ENCODE peak calls at places on chromosomes 2 and 18, in five cellular contexts. Q, P, M, R and V are unnamed samples.

GRCh38 chr2:142165790-142166189 is 35.0 kb upstream of the LRP1B start:
- DNase-seq in Q (no peak), P (no peak), M (peak; percentile 26), R (no peak), V (no peak)

GRCh38 chr2:177282101-177282573 is 17.6 kb upstream of the NFE2L2 start:
- DNase-seq in Q (no peak), P (no peak), M (no peak), R (no peak), V (no peak)

GRCh38 chr2:38739524-38739923 is 11.6 kb downstream of the SRSF7 start:
- DNase-seq in Q (no peak), P (no peak), M (no peak), R (no peak), V (no peak)

GRCh38 chr2:74553892-74554820 is at the start of the genes DOK1 and LOXL3:
- DNase-seq in Q (peak; percentile 91), P (peak; percentile 94), M (peak; percentile 75), R (no peak), V (peak; percentile 78)

GRCh38 chr2:66748939-66749338 is 314.0 kb downstream of the MEIS1 start:
- DNase-seq in Q (no peak), P (no peak), M (no peak), R (no peak), V (no peak)

GRCh38 chr2:3131636-3132326 is 245.8 kb downstream of the EIPR1 start:
- DNase-seq in Q (no peak), P (no peak), M (no peak), R (no peak), V (no peak)

GRCh38 chr18:44198296-44199284 is 482.1 kb upstream of the SETBP1 start:
- DNase-seq in Q (no peak), P (no peak), M (no peak), R (no peak), V (no peak)

GRCh38 chr2:109326306-109326705 is 197.3 kb downstream of the SH3RF3 start:
- DNase-seq in Q (no peak), P (no peak), M (no peak), R (no peak), V (no peak)

GRCh38 chr18:79574938-79575525 is 104.6 kb upstream of the CTDP1 start:
- DNase-seq in Q (peak; percentile 70), P (peak; percentile 60), M (no peak), R (no peak), V (no peak)

GRCh38 chr2:76825409-76825970 is 696.7 kb downstream of the LRRTM4 start:
- DNase-seq in Q (no peak), P (no peak), M (no peak), R (no peak), V (no peak)

GRCh38 chr2:112092286-112093041 is 37.4 kb downstream of the TMEM87B start:
- DNase-seq in Q (no peak), P (no peak), M (no peak), R (no peak), V (no peak)

GRCh38 chr2:160075171-160075570 is 12.8 kb upstream of the PLA2R1 start:
- DNase-seq in Q (no peak), P (no peak), M (no peak), R (no peak), V (no peak)

GRCh38 chr18:48926420-48926857 is 24.3 kb downstream of the SMAD7 start:
- DNase-seq in Q (no peak), P (no peak), M (no peak), R (no peak), V (no peak)

GRCh38 chr18:63850010-63850409 is 37.5 kb upstream of the SERPINB2 start:
- DNase-seq in Q (no peak), P (no peak), M (peak; percentile 47), R (peak; percentile 9), V (peak; percentile 35)

GRCh38 chr2:152038451-152038958 is 60.3 kb downstream of the CACNB4 start:
- DNase-seq in Q (no peak), P (peak; percentile 73), M (peak; percentile 18), R (no peak), V (no peak)

GRCh38 chr2:179671314-179671713 is 190.1 kb downstream of the ZNF385B start:
- DNase-seq in Q (no peak), P (no peak), M (no peak), R (no peak), V (no peak)

GRCh38 chr2:8412586-8412985 is 269.3 kb upstream of the ID2 start:
- DNase-seq in Q (no peak), P (peak; percentile 72), M (no peak), R (no peak), V (no peak)

GRCh38 chr2:53334610-53335009 is 433.0 kb upstream of the CHAC2 start:
- DNase-seq in Q (no peak), P (no peak), M (no peak), R (no peak), V (no peak)

GRCh38 chr2:30915485-30915884 is 108.2 kb upstream of the CAPN13 start:
- DNase-seq in Q (no peak), P (no peak), M (peak; percentile 73), R (peak; percentile 17), V (peak; percentile 11)

GRCh38 chr18:23887493-23887892 is 127.1 kb upstream of the TTC39C start:
- DNase-seq in Q (no peak), P (no peak), M (no peak), R (no peak), V (no peak)

GRCh38 chr2:199303814-199304213 is 153.9 kb downstream of the SATB2 start:
- DNase-seq in Q (no peak), P (no peak), M (no peak), R (no peak), V (no peak)

GRCh38 chr2:19648583-19648982 is 253.2 kb downstream of the TTC32 start:
- DNase-seq in Q (peak; percentile 76), P (peak; percentile 71), M (no peak), R (no peak), V (no peak)

GRCh38 chr2:173401716-173402326 is 47.1 kb downstream of the CDCA7 start:
- DNase-seq in Q (no peak), P (no peak), M (peak; percentile 10), R (no peak), V (no peak)

GRCh38 chr18:8841781-8842485 is 136.6 kb downstream of the MTCL1 start:
- DNase-seq in Q (no peak), P (no peak), M (no peak), R (no peak), V (no peak)

GRCh38 chr2:146666336-146666735 is 1178.5 kb upstream of the ACVR2A start:
- DNase-seq in Q (no peak), P (no peak), M (no peak), R (no peak), V (no peak)

GRCh38 chr2:160210599-160211138 is 10.6 kb upstream of the ITGB6 start:
- DNase-seq in Q (no peak), P (peak; percentile 70), M (peak; percentile 85), R (peak; percentile 36), V (peak; percentile 71)

GRCh38 chr2:216670266-216671080 is 24.9 kb downstream of the IGFBP5 start:
- DNase-seq in Q (no peak), P (no peak), M (no peak), R (no peak), V (no peak)

GRCh38 chr18:63322908-63323634 is 3.5 kb upstream of the BCL2 start:
- DNase-seq in Q (no peak), P (peak; percentile 80), M (peak; percentile 56), R (no peak), V (peak; percentile 48)

GRCh38 chr2:33022989-33023731 is 76.4 kb downstream of the LTBP1 start:
- DNase-seq in Q (no peak), P (no peak), M (no peak), R (no peak), V (no peak)

GRCh38 chr2:202269585-202269984 is 4.0 kb downstream of the NOP58 start:
- DNase-seq in Q (no peak), P (no peak), M (no peak), R (no peak), V (no peak)

GRCh38 chr2:230875347-230876315 is 10.9 kb downstream of the ITM2C start:
- DNase-seq in Q (peak; percentile 68), P (no peak), M (no peak), R (no peak), V (no peak)

GRCh38 chr2:27596627-27597026 is 13.8 kb downstream of the ZNF512 start:
- DNase-seq in Q (no peak), P (no peak), M (no peak), R (no peak), V (no peak)

GRCh38 chr2:73021371-73022010 is 50.0 kb downstream of the SFXN5 start:
- DNase-seq in Q (peak; percentile 47), P (no peak), M (no peak), R (no peak), V (no peak)

GRCh38 chr2:196565106-196565505 is 74.4 kb upstream of the CCDC150 start:
- DNase-seq in Q (no peak), P (no peak), M (no peak), R (no peak), V (no peak)
- TF ChIP-seq CTCF in Q (no peak), P (no peak), M (no peak), R (no peak), V (no peak)

DNA sequence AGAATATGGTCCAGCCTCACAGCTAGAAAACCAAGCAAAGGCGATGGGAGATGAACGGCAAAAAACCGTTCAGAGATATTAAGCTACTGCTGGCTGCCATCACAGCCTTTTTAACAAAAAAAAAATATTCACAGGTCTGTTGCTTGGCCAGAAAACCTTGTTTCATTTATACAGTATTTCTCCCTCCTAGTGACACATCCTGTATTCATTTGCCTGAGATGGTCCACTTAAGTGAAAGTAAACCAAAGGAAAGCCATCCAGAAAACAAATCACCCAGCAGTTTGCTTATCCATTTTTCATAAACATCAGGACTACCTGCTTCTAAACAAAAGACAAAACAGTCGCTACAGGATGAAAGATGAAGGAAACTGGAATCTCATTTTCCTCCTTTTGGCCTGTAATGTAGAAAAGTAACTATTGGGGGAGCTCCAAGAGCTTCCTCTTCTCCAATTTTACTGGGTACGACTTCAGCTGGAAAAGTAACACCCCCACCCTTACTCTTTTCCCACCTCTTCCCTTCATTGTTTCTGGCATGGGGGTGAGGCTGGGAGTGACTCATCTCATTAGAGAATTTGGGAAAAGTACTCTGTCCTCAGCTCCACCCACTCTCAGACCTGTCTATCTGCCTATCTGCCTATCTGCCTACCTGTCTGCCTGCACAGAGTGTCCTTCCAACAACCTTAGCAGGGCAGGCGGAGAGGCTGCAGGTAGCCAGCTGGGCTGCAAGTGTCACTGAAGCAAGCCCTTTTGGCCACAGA is 93.8 kb downstream of the EPHA4 start:
- DNase-seq in Q (no peak), P (no peak), M (peak; percentile 6), R (no peak), V (no peak)
- TF ChIP-seq CTCF in Q (no peak), P (no peak), M (no peak), R (no peak), V (no peak)

GRCh38 chr2:127695491-127696472 is 5.5 kb upstream of the SFT2D3 start:
- DNase-seq in Q (no peak), P (peak; percentile 87), M (peak; percentile 59), R (no peak), V (peak; percentile 50)
- TF ChIP-seq CTCF in Q (peak; percentile 58), P (peak; percentile 70), M (peak; percentile 23), R (peak; percentile 87), V (peak; percentile 53)

GRCh38 chr2:156157670-156158069 is 174.9 kb downstream of the NR4A2 start:
- DNase-seq in Q (no peak), P (no peak), M (no peak), R (no peak), V (no peak)

GRCh38 chr2:156151351-156151750 is 181.2 kb downstream of the NR4A2 start:
- DNase-seq in Q (no peak), P (no peak), M (no peak), R (no peak), V (no peak)

GRCh38 chr2:156155319-156155718 is 177.2 kb downstream of the NR4A2 start:
- DNase-seq in Q (no peak), P (no peak), M (no peak), R (no peak), V (no peak)

GRCh38 chr2:156156580-156156979 is 175.9 kb downstream of the NR4A2 start:
- DNase-seq in Q (no peak), P (no peak), M (no peak), R (no peak), V (no peak)
- TF ChIP-seq CTCF in Q (no peak), P (no peak), M (no peak), R (no peak), V (peak; percentile 32)